ENCODE peak calls at places on chromosomes 16 and 17, in nine cellular contexts. One of them, this sample, is unnamed.
A peak's percentile ranks its signal among the peaks of the same experiment; 100 is the strongest.

GRCh38 chr16:69709456-69710084 is 16.8 kb downstream of the NQO1 start:
- DNase-seq in amygdala: no peak
- DNase-seq in HTR-8/SVneo: peak; percentile 74
- DNase-seq in thyroid gland: no peak
- DNase-seq in NCI-H524 treated with DMSO at 0.1 percent for 48 hours: no peak
- DNase-seq in EL: peak; percentile 68
- DNase-seq in head of caudate nucleus: no peak
- DNase-seq in EH: peak; percentile 74
- DNase-seq in lower leg skin: no peak
- DNase-seq in this sample: peak; percentile 33

GRCh38 chr16:17512636-17513220 is 42.0 kb upstream of the XYLT1 start:
- DNase-seq in head of caudate nucleus: no peak
- DNase-seq in lower leg skin: no peak
- DNase-seq in EH: peak; percentile 92
- DNase-seq in HTR-8/SVneo: no peak
- DNase-seq in amygdala: no peak
- DNase-seq in NCI-H524 treated with DMSO at 0.1 percent for 48 hours: no peak
- DNase-seq in EL: peak; percentile 42
- DNase-seq in thyroid gland: peak; percentile 62
- DNase-seq in this sample: no peak

GRCh38 chr16:49671325-49671724 is 184.6 kb downstream of the ZNF423 start:
- DNase-seq in thyroid gland: no peak
- DNase-seq in HTR-8/SVneo: no peak
- DNase-seq in lower leg skin: no peak
- DNase-seq in amygdala: no peak
- DNase-seq in EH: no peak
- DNase-seq in EL: no peak
- DNase-seq in NCI-H524 treated with DMSO at 0.1 percent for 48 hours: no peak
- DNase-seq in head of caudate nucleus: no peak
- DNase-seq in this sample: no peak

GRCh38 chr17:59030811-59031210 is 75.9 kb downstream of the TRIM37 start:
- DNase-seq in lower leg skin: no peak
- DNase-seq in amygdala: no peak
- DNase-seq in EL: no peak
- DNase-seq in NCI-H524 treated with DMSO at 0.1 percent for 48 hours: no peak
- DNase-seq in EH: no peak
- DNase-seq in head of caudate nucleus: no peak
- DNase-seq in thyroid gland: no peak
- DNase-seq in HTR-8/SVneo: no peak
- DNase-seq in this sample: no peak

GRCh38 chr16:23389201-23389600 is 63.8 kb downstream of the COG7 start:
- DNase-seq in EH: no peak
- DNase-seq in thyroid gland: no peak
- DNase-seq in HTR-8/SVneo: no peak
- DNase-seq in lower leg skin: no peak
- DNase-seq in amygdala: no peak
- DNase-seq in head of caudate nucleus: no peak
- DNase-seq in EL: no peak
- DNase-seq in NCI-H524 treated with DMSO at 0.1 percent for 48 hours: no peak
- DNase-seq in this sample: no peak

GRCh38 chr17:50710025-50710424 is 2.3 kb upstream of the ANKRD40 start:
- DNase-seq in HTR-8/SVneo: no peak
- DNase-seq in thyroid gland: no peak
- DNase-seq in head of caudate nucleus: no peak
- DNase-seq in amygdala: no peak
- DNase-seq in NCI-H524 treated with DMSO at 0.1 percent for 48 hours: no peak
- DNase-seq in lower leg skin: no peak
- DNase-seq in EH: no peak
- DNase-seq in EL: no peak
- DNase-seq in this sample: no peak

GRCh38 chr16:31477220-31478216 is 5.4 kb upstream of the SLC5A2 start:
- DNase-seq in lower leg skin: no peak
- DNase-seq in head of caudate nucleus: no peak
- DNase-seq in EH: no peak
- DNase-seq in thyroid gland: peak; percentile 96
- DNase-seq in EL: no peak
- DNase-seq in HTR-8/SVneo: no peak
- DNase-seq in amygdala: no peak
- DNase-seq in NCI-H524 treated with DMSO at 0.1 percent for 48 hours: no peak
- DNase-seq in this sample: no peak

GRCh38 chr17:27985736-27986394 is 56.6 kb upstream of the NLK start:
- DNase-seq in thyroid gland: no peak
- DNase-seq in EL: no peak
- DNase-seq in HTR-8/SVneo: no peak
- DNase-seq in EH: no peak
- DNase-seq in amygdala: no peak
- DNase-seq in lower leg skin: no peak
- DNase-seq in head of caudate nucleus: no peak
- DNase-seq in NCI-H524 treated with DMSO at 0.1 percent for 48 hours: no peak
- DNase-seq in this sample: no peak

GRCh38 chr16:23482778-23483177 is 27.5 kb downstream of the GGA2 start:
- DNase-seq in EL: no peak
- DNase-seq in EH: no peak
- DNase-seq in head of caudate nucleus: no peak
- DNase-seq in NCI-H524 treated with DMSO at 0.1 percent for 48 hours: no peak
- DNase-seq in thyroid gland: no peak
- DNase-seq in lower leg skin: no peak
- DNase-seq in HTR-8/SVneo: no peak
- DNase-seq in amygdala: no peak
- DNase-seq in this sample: no peak

GRCh38 chr17:57924677-57925076 is 30.5 kb downstream of the CUEDC1 start:
- DNase-seq in EL: no peak
- DNase-seq in head of caudate nucleus: no peak
- DNase-seq in thyroid gland: peak; percentile 67
- DNase-seq in NCI-H524 treated with DMSO at 0.1 percent for 48 hours: peak; percentile 35
- DNase-seq in EH: no peak
- DNase-seq in lower leg skin: no peak
- DNase-seq in HTR-8/SVneo: no peak
- DNase-seq in amygdala: no peak
- DNase-seq in this sample: no peak

GRCh38 chr16:23514381-23515152 is 4.3 kb upstream of the GGA2 start:
- DNase-seq in head of caudate nucleus: no peak
- DNase-seq in NCI-H524 treated with DMSO at 0.1 percent for 48 hours: no peak
- DNase-seq in amygdala: no peak
- DNase-seq in EL: no peak
- DNase-seq in thyroid gland: no peak
- DNase-seq in EH: no peak
- DNase-seq in HTR-8/SVneo: no peak
- DNase-seq in lower leg skin: no peak
- DNase-seq in this sample: no peak

GRCh38 chr17:45431531-45432404 is 902 bp downstream of the ARHGAP27 start:
- DNase-seq in head of caudate nucleus: peak; percentile 73
- DNase-seq in amygdala: no peak
- DNase-seq in lower leg skin: peak; percentile 86
- DNase-seq in HTR-8/SVneo: peak; percentile 97
- DNase-seq in EL: peak; percentile 77
- DNase-seq in EH: peak; percentile 70
- DNase-seq in NCI-H524 treated with DMSO at 0.1 percent for 48 hours: peak; percentile 20
- DNase-seq in thyroid gland: peak; percentile 94
- DNase-seq in this sample: no peak

GRCh38 chr17:80187090-80187489 is 17.3 kb downstream of the CARD14 start:
- DNase-seq in thyroid gland: no peak
- DNase-seq in lower leg skin: peak; percentile 34
- DNase-seq in HTR-8/SVneo: no peak
- DNase-seq in NCI-H524 treated with DMSO at 0.1 percent for 48 hours: no peak
- DNase-seq in EL: no peak
- DNase-seq in amygdala: no peak
- DNase-seq in EH: peak; percentile 47
- DNase-seq in head of caudate nucleus: no peak
- DNase-seq in this sample: no peak

GRCh38 chr16:68490829-68491575 is 42.7 kb upstream of the SMPD3 start:
- DNase-seq in HTR-8/SVneo: peak; percentile 89
- DNase-seq in NCI-H524 treated with DMSO at 0.1 percent for 48 hours: no peak
- DNase-seq in EL: peak; percentile 65
- DNase-seq in EH: peak; percentile 50
- DNase-seq in head of caudate nucleus: no peak
- DNase-seq in amygdala: no peak
- DNase-seq in thyroid gland: peak; percentile 93
- DNase-seq in lower leg skin: peak; percentile 43
- DNase-seq in this sample: no peak

GRCh38 chr16:14366447-14366846 is 263.6 kb downstream of the PARN start:
- DNase-seq in NCI-H524 treated with DMSO at 0.1 percent for 48 hours: no peak
- DNase-seq in amygdala: no peak
- DNase-seq in EH: no peak
- DNase-seq in thyroid gland: no peak
- DNase-seq in HTR-8/SVneo: no peak
- DNase-seq in head of caudate nucleus: no peak
- DNase-seq in lower leg skin: no peak
- DNase-seq in EL: no peak
- DNase-seq in this sample: no peak

GRCh38 chr17:68972119-68972704 is 17.0 kb upstream of the ABCA8 start:
- DNase-seq in HTR-8/SVneo: peak; percentile 27
- DNase-seq in NCI-H524 treated with DMSO at 0.1 percent for 48 hours: no peak
- DNase-seq in head of caudate nucleus: no peak
- DNase-seq in EH: peak; percentile 18
- DNase-seq in amygdala: no peak
- DNase-seq in EL: peak; percentile 15
- DNase-seq in thyroid gland: no peak
- DNase-seq in lower leg skin: no peak
- DNase-seq in this sample: no peak

GRCh38 chr16:12819126-12820117 is 15.7 kb upstream of the CPPED1 start:
- DNase-seq in HTR-8/SVneo: peak; percentile 64
- DNase-seq in head of caudate nucleus: peak; percentile 78
- DNase-seq in thyroid gland: peak; percentile 56
- DNase-seq in NCI-H524 treated with DMSO at 0.1 percent for 48 hours: peak; percentile 79
- DNase-seq in EH: peak; percentile 71
- DNase-seq in amygdala: peak; percentile 19
- DNase-seq in lower leg skin: no peak
- DNase-seq in EL: peak; percentile 61
- DNase-seq in this sample: peak; percentile 54

GRCh38 chr17:41308251-41308917 is 725 bp downstream of the KRTAP16-1 start:
- DNase-seq in EH: peak; percentile 10
- DNase-seq in amygdala: no peak
- DNase-seq in NCI-H524 treated with DMSO at 0.1 percent for 48 hours: no peak
- DNase-seq in thyroid gland: peak; percentile 27
- DNase-seq in lower leg skin: no peak
- DNase-seq in HTR-8/SVneo: no peak
- DNase-seq in head of caudate nucleus: no peak
- DNase-seq in EL: no peak
- DNase-seq in this sample: no peak

GRCh38 chr16:30660424-30661251 is 2.4 kb downstream of the FBRS start:
- DNase-seq in lower leg skin: no peak
- DNase-seq in NCI-H524 treated with DMSO at 0.1 percent for 48 hours: no peak
- DNase-seq in EL: peak; percentile 36
- DNase-seq in HTR-8/SVneo: no peak
- DNase-seq in EH: peak; percentile 30
- DNase-seq in thyroid gland: no peak
- DNase-seq in amygdala: no peak
- DNase-seq in head of caudate nucleus: no peak
- DNase-seq in this sample: no peak

GRCh38 chr16:19559242-19559910 is 3.9 kb downstream of the VPS35L start:
- DNase-seq in EL: peak; percentile 63
- DNase-seq in head of caudate nucleus: no peak
- DNase-seq in EH: peak; percentile 68
- DNase-seq in thyroid gland: no peak
- DNase-seq in lower leg skin: no peak
- DNase-seq in HTR-8/SVneo: peak; percentile 34
- DNase-seq in amygdala: peak; percentile 2
- DNase-seq in NCI-H524 treated with DMSO at 0.1 percent for 48 hours: no peak
- DNase-seq in this sample: no peak

GRCh38 chr16:52456368-52456767 is 90.6 kb downstream of the TOX3 start:
- DNase-seq in NCI-H524 treated with DMSO at 0.1 percent for 48 hours: no peak
- DNase-seq in head of caudate nucleus: no peak
- DNase-seq in thyroid gland: no peak
- DNase-seq in HTR-8/SVneo: no peak
- DNase-seq in lower leg skin: no peak
- DNase-seq in amygdala: no peak
- DNase-seq in EH: no peak
- DNase-seq in EL: no peak
- DNase-seq in this sample: no peak

GRCh38 chr16:55656695-55657092 is 906 bp downstream of the SLC6A2 start:
- DNase-seq in HTR-8/SVneo: no peak
- DNase-seq in head of caudate nucleus: no peak
- DNase-seq in lower leg skin: no peak
- DNase-seq in thyroid gland: no peak
- DNase-seq in amygdala: no peak
- DNase-seq in NCI-H524 treated with DMSO at 0.1 percent for 48 hours: no peak
- DNase-seq in EL: no peak
- DNase-seq in EH: no peak
- DNase-seq in this sample: no peak

GRCh38 chr16:87392823-87393679 is 915 bp downstream of the MAP1LC3B start:
- DNase-seq in thyroid gland: peak; percentile 62
- DNase-seq in head of caudate nucleus: peak; percentile 75
- DNase-seq in NCI-H524 treated with DMSO at 0.1 percent for 48 hours: no peak
- DNase-seq in HTR-8/SVneo: no peak
- DNase-seq in amygdala: peak; percentile 26
- DNase-seq in EL: peak; percentile 42
- DNase-seq in lower leg skin: peak; percentile 53
- DNase-seq in EH: peak; percentile 53
- DNase-seq in this sample: no peak

GRCh38 chr16:49492090-49492801 is 118.6 kb downstream of the C16orf78 start:
- DNase-seq in amygdala: peak; percentile 26
- DNase-seq in NCI-H524 treated with DMSO at 0.1 percent for 48 hours: no peak
- DNase-seq in EL: no peak
- DNase-seq in EH: peak; percentile 19
- DNase-seq in lower leg skin: no peak
- DNase-seq in HTR-8/SVneo: no peak
- DNase-seq in head of caudate nucleus: peak; percentile 75
- DNase-seq in thyroid gland: peak; percentile 50
- DNase-seq in this sample: no peak

GRCh38 chr16:8588703-8589292 is 1.5 kb downstream of the TMEM114 start:
- DNase-seq in EL: no peak
- DNase-seq in HTR-8/SVneo: no peak
- DNase-seq in EH: no peak
- DNase-seq in amygdala: no peak
- DNase-seq in head of caudate nucleus: no peak
- DNase-seq in thyroid gland: no peak
- DNase-seq in NCI-H524 treated with DMSO at 0.1 percent for 48 hours: no peak
- DNase-seq in lower leg skin: no peak
- DNase-seq in this sample: no peak

This sample was measured in NT2/D1.